ENCODE peak calls at places on chromosomes 1 and 21, in nine cellular contexts. One of them, this sample, is unnamed.

GRCh38 chr21:45997495-45998275 is 16.1 kb downstream of the COL6A1 start:
- DNase-seq in uterus: peak; percentile 23
- DNase-seq in tibial nerve: no peak
- DNase-seq in heart right ventricle: peak; percentile 17
- DNase-seq in astrocyte: no peak
- DNase-seq in IMR-90: no peak
- DNase-seq in right lobe of liver: peak; percentile 13
- DNase-seq in CD8-positive, alpha-beta T cell: no peak
- DNase-seq in psoas muscle: no peak
- DNase-seq in this sample: peak; percentile 70

GRCh38 chr1:1352784-1353388 is 3.7 kb upstream of the DVL1 start:
- DNase-seq in uterus: no peak
- DNase-seq in right lobe of liver: no peak
- DNase-seq in IMR-90: no peak
- DNase-seq in heart right ventricle: no peak
- DNase-seq in psoas muscle: no peak
- DNase-seq in tibial nerve: no peak
- DNase-seq in astrocyte: no peak
- DNase-seq in CD8-positive, alpha-beta T cell: no peak
- DNase-seq in this sample: no peak

GRCh38 chr1:154972517-154973343 is 1.8 kb upstream of the CKS1B start:
- DNase-seq in CD8-positive, alpha-beta T cell: no peak
- DNase-seq in heart right ventricle: peak; percentile 38
- DNase-seq in astrocyte: peak; percentile 97
- DNase-seq in uterus: peak; percentile 64
- DNase-seq in tibial nerve: peak; percentile 44
- DNase-seq in psoas muscle: peak; percentile 68
- DNase-seq in right lobe of liver: peak; percentile 88
- DNase-seq in IMR-90: peak; percentile 95
- DNase-seq in this sample: peak; percentile 78

GRCh38 chr1:23273450-23274133 is 56.3 kb upstream of the HTR1D start:
- DNase-seq in astrocyte: peak; percentile 81
- DNase-seq in CD8-positive, alpha-beta T cell: no peak
- DNase-seq in tibial nerve: no peak
- DNase-seq in right lobe of liver: peak; percentile 40
- DNase-seq in heart right ventricle: no peak
- DNase-seq in psoas muscle: no peak
- DNase-seq in uterus: no peak
- DNase-seq in IMR-90: peak; percentile 95
- DNase-seq in this sample: no peak

GRCh38 chr1:17437260-17438175 is 2.0 kb downstream of the RCC2 start:
- DNase-seq in astrocyte: no peak
- DNase-seq in uterus: peak; percentile 45
- DNase-seq in IMR-90: peak; percentile 36
- DNase-seq in psoas muscle: peak; percentile 51
- DNase-seq in right lobe of liver: peak; percentile 55
- DNase-seq in tibial nerve: no peak
- DNase-seq in CD8-positive, alpha-beta T cell: peak; percentile 55
- DNase-seq in heart right ventricle: peak; percentile 47
- DNase-seq in this sample: no peak

GRCh38 chr1:244868484-244869363 is 4.4 kb upstream of the HNRNPU start:
- DNase-seq in right lobe of liver: no peak
- DNase-seq in heart right ventricle: no peak
- DNase-seq in astrocyte: no peak
- DNase-seq in uterus: no peak
- DNase-seq in CD8-positive, alpha-beta T cell: no peak
- DNase-seq in psoas muscle: no peak
- DNase-seq in IMR-90: no peak
- DNase-seq in tibial nerve: no peak
- DNase-seq in this sample: no peak

GRCh38 chr1:113786055-113786454 is 26.2 kb downstream of the RSBN1 start:
- DNase-seq in heart right ventricle: no peak
- DNase-seq in uterus: no peak
- DNase-seq in psoas muscle: no peak
- DNase-seq in astrocyte: no peak
- DNase-seq in tibial nerve: no peak
- DNase-seq in CD8-positive, alpha-beta T cell: no peak
- DNase-seq in right lobe of liver: no peak
- DNase-seq in IMR-90: peak; percentile 31
- DNase-seq in this sample: no peak

GRCh38 chr1:209132736-209133467 is 450.6 kb upstream of the CAMK1G start:
- DNase-seq in astrocyte: no peak
- DNase-seq in uterus: no peak
- DNase-seq in heart right ventricle: no peak
- DNase-seq in psoas muscle: no peak
- DNase-seq in IMR-90: no peak
- DNase-seq in tibial nerve: no peak
- DNase-seq in right lobe of liver: no peak
- DNase-seq in CD8-positive, alpha-beta T cell: no peak
- DNase-seq in this sample: no peak

GRCh38 chr1:84605157-84605556 is 30.9 kb upstream of the CTBS start:
- DNase-seq in CD8-positive, alpha-beta T cell: no peak
- DNase-seq in tibial nerve: no peak
- DNase-seq in astrocyte: no peak
- DNase-seq in psoas muscle: no peak
- DNase-seq in right lobe of liver: no peak
- DNase-seq in heart right ventricle: no peak
- DNase-seq in IMR-90: no peak
- DNase-seq in uterus: no peak
- DNase-seq in this sample: no peak

GRCh38 chr1:109885589-109885988 is 25.1 kb upstream of the CSF1 start:
- DNase-seq in right lobe of liver: no peak
- DNase-seq in uterus: no peak
- DNase-seq in heart right ventricle: no peak
- DNase-seq in astrocyte: no peak
- DNase-seq in CD8-positive, alpha-beta T cell: no peak
- DNase-seq in tibial nerve: no peak
- DNase-seq in IMR-90: no peak
- DNase-seq in psoas muscle: no peak
- DNase-seq in this sample: no peak

GRCh38 chr1:206685749-206686485 is 1.2 kb downstream of the MAPKAPK2 start:
- DNase-seq in psoas muscle: peak; percentile 67
- DNase-seq in CD8-positive, alpha-beta T cell: peak; percentile 67
- DNase-seq in tibial nerve: peak; percentile 47
- DNase-seq in IMR-90: peak; percentile 80
- DNase-seq in right lobe of liver: peak; percentile 61
- DNase-seq in uterus: peak; percentile 65
- DNase-seq in astrocyte: peak; percentile 72
- DNase-seq in heart right ventricle: peak; percentile 65
- DNase-seq in this sample: peak; percentile 83

GRCh38 chr1:182850319-182850718 is 11.2 kb downstream of the DHX9 start:
- DNase-seq in CD8-positive, alpha-beta T cell: no peak
- DNase-seq in right lobe of liver: no peak
- DNase-seq in heart right ventricle: no peak
- DNase-seq in psoas muscle: no peak
- DNase-seq in uterus: no peak
- DNase-seq in IMR-90: no peak
- DNase-seq in astrocyte: no peak
- DNase-seq in tibial nerve: no peak
- DNase-seq in this sample: no peak
- H3K36me3 ChIP-seq in CD8-positive, alpha-beta T cell: peaks cover 75% of the 10 kb centered on the region
- H3K36me3 ChIP-seq in right lobe of liver: peaks cover 82% of the 10 kb centered on the region
- H3K36me3 ChIP-seq in heart right ventricle: no peaks in the 10 kb centered on the region
- H3K36me3 ChIP-seq in psoas muscle: peaks cover 37% of the 10 kb centered on the region
- H3K36me3 ChIP-seq in uterus: no peaks in the 10 kb centered on the region
- H3K36me3 ChIP-seq in IMR-90: peaks cover 50% of the 10 kb centered on the region
- H3K36me3 ChIP-seq in astrocyte: peaks cover 77% of the 10 kb centered on the region
- H3K36me3 ChIP-seq in tibial nerve: peaks cover 4% of the 10 kb centered on the region
- H3K36me3 ChIP-seq in this sample: peaks cover 62% of the 10 kb centered on the region

GRCh38 chr21:39888848-39889247 is 21.6 kb downstream of the PCP4 start:
- DNase-seq in heart right ventricle: no peak
- DNase-seq in uterus: no peak
- DNase-seq in CD8-positive, alpha-beta T cell: no peak
- DNase-seq in IMR-90: no peak
- DNase-seq in tibial nerve: no peak
- DNase-seq in right lobe of liver: no peak
- DNase-seq in psoas muscle: no peak
- DNase-seq in astrocyte: no peak
- DNase-seq in this sample: no peak

GRCh38 chr21:39891111-39891510 is 23.9 kb downstream of the PCP4 start:
- DNase-seq in right lobe of liver: no peak
- DNase-seq in tibial nerve: no peak
- DNase-seq in CD8-positive, alpha-beta T cell: no peak
- DNase-seq in uterus: no peak
- DNase-seq in psoas muscle: no peak
- DNase-seq in astrocyte: no peak
- DNase-seq in IMR-90: no peak
- DNase-seq in heart right ventricle: no peak
- DNase-seq in this sample: no peak

GRCh38 chr21:39881661-39882060 is 14.4 kb downstream of the PCP4 start:
- DNase-seq in right lobe of liver: no peak
- DNase-seq in uterus: no peak
- DNase-seq in CD8-positive, alpha-beta T cell: no peak
- DNase-seq in psoas muscle: no peak
- DNase-seq in heart right ventricle: no peak
- DNase-seq in tibial nerve: no peak
- DNase-seq in IMR-90: no peak
- DNase-seq in astrocyte: no peak
- DNase-seq in this sample: no peak

GRCh38 chr21:39882186-39882882 is 15.1 kb downstream of the PCP4 start:
- DNase-seq in tibial nerve: no peak
- DNase-seq in psoas muscle: no peak
- DNase-seq in CD8-positive, alpha-beta T cell: no peak
- DNase-seq in IMR-90: no peak
- DNase-seq in right lobe of liver: no peak
- DNase-seq in heart right ventricle: no peak
- DNase-seq in astrocyte: no peak
- DNase-seq in uterus: no peak
- DNase-seq in this sample: no peak

GRCh38 chr21:39885119-39885848 is 18.0 kb downstream of the PCP4 start:
- DNase-seq in IMR-90: no peak
- DNase-seq in right lobe of liver: no peak
- DNase-seq in tibial nerve: no peak
- DNase-seq in heart right ventricle: peak; percentile 52
- DNase-seq in CD8-positive, alpha-beta T cell: no peak
- DNase-seq in psoas muscle: peak; percentile 23
- DNase-seq in uterus: peak; percentile 37
- DNase-seq in astrocyte: peak; percentile 2
- DNase-seq in this sample: no peak
- H3K27ac ChIP-seq in IMR-90: no peak overlapping the region
- H3K27ac ChIP-seq in right lobe of liver: no peak overlapping the region
- H3K27ac ChIP-seq in tibial nerve: no peak overlapping the region
- H3K27ac ChIP-seq in heart right ventricle: no peak overlapping the region
- H3K27ac ChIP-seq in CD8-positive, alpha-beta T cell: no peak overlapping the region
- H3K27ac ChIP-seq in psoas muscle: no peak overlapping the region
- H3K27ac ChIP-seq in uterus: peak overlapping the region; percentile 57
- H3K27ac ChIP-seq in astrocyte: no peak overlapping the region
- H3K27ac ChIP-seq in this sample: peak overlapping the region; percentile 66

DNA sequence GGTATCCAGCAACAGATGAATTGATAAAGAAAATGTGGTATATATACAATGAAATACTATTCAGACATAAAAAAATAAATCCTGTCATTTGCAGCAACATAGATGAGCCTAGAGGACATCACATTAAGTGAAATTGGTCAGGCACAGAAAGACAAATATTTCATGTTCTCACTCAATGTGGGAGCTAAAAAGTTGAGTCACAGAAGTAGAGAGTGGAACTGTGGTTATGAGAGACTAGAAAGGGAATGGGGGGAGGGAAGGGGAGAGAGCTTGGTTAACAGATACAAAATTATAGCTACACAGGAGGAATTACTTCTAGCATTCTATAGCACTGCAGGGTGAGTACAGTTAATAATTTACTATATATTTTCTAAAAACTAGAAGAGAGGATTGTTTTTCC is 37.1 kb upstream of the SERPINC1 start:
- DNase-seq in CD8-positive, alpha-beta T cell: no peak
- DNase-seq in psoas muscle: no peak
- DNase-seq in tibial nerve: no peak
- DNase-seq in heart right ventricle: no peak
- DNase-seq in right lobe of liver: no peak
- DNase-seq in astrocyte: peak; percentile 30
- DNase-seq in IMR-90: peak; percentile 23
- DNase-seq in uterus: no peak
- DNase-seq in this sample: no peak
- TF ChIP-seq CTCF in CD8-positive, alpha-beta T cell: no peak
- TF ChIP-seq CTCF in psoas muscle: no peak
- TF ChIP-seq CTCF in tibial nerve: no peak
- TF ChIP-seq CTCF in heart right ventricle: no peak
- TF ChIP-seq CTCF in right lobe of liver: no peak
- TF ChIP-seq CTCF in astrocyte: no peak
- TF ChIP-seq CTCF in IMR-90: no peak
- TF ChIP-seq CTCF in uterus: no peak
- TF ChIP-seq CTCF in this sample: no peak

GRCh38 chr1:56585985-56586384 is 6.6 kb upstream of the PLPP3 start:
- DNase-seq in astrocyte: no peak
- DNase-seq in CD8-positive, alpha-beta T cell: no peak
- DNase-seq in right lobe of liver: no peak
- DNase-seq in uterus: no peak
- DNase-seq in IMR-90: no peak
- DNase-seq in tibial nerve: no peak
- DNase-seq in psoas muscle: no peak
- DNase-seq in heart right ventricle: no peak
- DNase-seq in this sample: no peak
- H3K36me3 ChIP-seq in astrocyte: no peaks in the 10 kb centered on the region
- H3K36me3 ChIP-seq in CD8-positive, alpha-beta T cell: no peaks in the 10 kb centered on the region
- H3K36me3 ChIP-seq in right lobe of liver: no peaks in the 10 kb centered on the region
- H3K36me3 ChIP-seq in uterus: no peaks in the 10 kb centered on the region
- H3K36me3 ChIP-seq in IMR-90: no peaks in the 10 kb centered on the region
- H3K36me3 ChIP-seq in tibial nerve: no peaks in the 10 kb centered on the region
- H3K36me3 ChIP-seq in psoas muscle: no peaks in the 10 kb centered on the region
- H3K36me3 ChIP-seq in heart right ventricle: no peaks in the 10 kb centered on the region
- H3K36me3 ChIP-seq in this sample: no peaks in the 10 kb centered on the region

GRCh38 chr1:36006941-36007500 is 76.1 kb downstream of the AGO3 start:
- DNase-seq in IMR-90: no peak
- DNase-seq in astrocyte: no peak
- DNase-seq in heart right ventricle: no peak
- DNase-seq in psoas muscle: no peak
- DNase-seq in uterus: no peak
- DNase-seq in CD8-positive, alpha-beta T cell: no peak
- DNase-seq in tibial nerve: no peak
- DNase-seq in right lobe of liver: no peak
- DNase-seq in this sample: no peak

DNA sequence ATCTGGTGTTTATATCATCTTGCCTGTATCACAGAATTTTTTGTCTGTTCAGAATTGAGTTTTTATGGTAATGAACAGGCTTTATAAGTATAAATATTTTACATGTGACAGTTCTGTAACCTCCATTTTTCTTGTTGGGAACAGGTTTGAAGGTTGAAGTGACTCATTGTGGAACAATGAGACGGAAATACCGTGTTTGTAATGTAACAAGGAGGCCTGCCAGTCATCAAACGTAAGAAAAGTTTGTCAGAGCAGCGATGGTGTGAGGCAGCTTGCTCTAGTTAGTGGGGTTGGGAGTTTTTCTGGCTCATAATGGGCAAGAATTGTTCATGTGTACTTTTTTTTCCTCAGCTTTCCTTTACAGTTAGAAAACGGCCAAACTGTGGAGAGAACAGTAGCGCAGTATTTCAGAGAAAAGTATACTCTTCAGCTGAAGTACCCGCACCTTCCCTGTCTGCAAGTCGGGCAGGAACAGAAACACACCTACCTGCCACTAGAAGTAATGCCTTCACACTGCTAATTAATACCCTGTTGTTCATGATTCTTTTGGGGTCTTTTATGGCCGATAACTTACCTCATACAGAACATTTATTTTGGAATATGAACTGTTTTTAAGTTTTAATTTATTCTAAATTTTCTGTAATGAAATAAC is 75.2 kb upstream of the TEKT2 start:
- DNase-seq in tibial nerve: no peak
- DNase-seq in heart right ventricle: no peak
- DNase-seq in IMR-90: peak; percentile 74
- DNase-seq in right lobe of liver: no peak
- DNase-seq in psoas muscle: no peak
- DNase-seq in CD8-positive, alpha-beta T cell: no peak
- DNase-seq in astrocyte: peak; percentile 89
- DNase-seq in uterus: no peak
- DNase-seq in this sample: no peak
- H3K27ac ChIP-seq in tibial nerve: no peak overlapping the region
- H3K27ac ChIP-seq in heart right ventricle: no peak overlapping the region
- H3K27ac ChIP-seq in IMR-90: no peak overlapping the region
- H3K27ac ChIP-seq in right lobe of liver: no peak overlapping the region
- H3K27ac ChIP-seq in psoas muscle: no peak overlapping the region
- H3K27ac ChIP-seq in CD8-positive, alpha-beta T cell: no peak overlapping the region
- H3K27ac ChIP-seq in astrocyte: peak overlapping the region; percentile 73
- H3K27ac ChIP-seq in uterus: no peak overlapping the region
- H3K27ac ChIP-seq in this sample: no peak overlapping the region